ENCODE peak calls at places on chromosomes 1 and 21, in six cellular contexts. P, U, W, R, N and Z are unnamed samples.

GRCh38 chr1:226868726-226869125 is 1.7 kb upstream of the PSEN2 start:
- DNase-seq in P (no peak), N (no peak), R (no peak), U (no peak), W (no peak), Z (no peak)

GRCh38 chr1:239155466-239155865 is 230.9 kb upstream of the CHRM3 start:
- DNase-seq in P (no peak), W (no peak), U (no peak), N (no peak), R (no peak), Z (no peak)

GRCh38 chr21:41557884-41558283 is 49.9 kb upstream of the TMPRSS2 start:
- DNase-seq in R (no peak), N (no peak), U (no peak), P (no peak), W (no peak), Z (no peak)

GRCh38 chr1:236416165-236416564 is 22.1 kb downstream of the EDARADD start:
- DNase-seq in R (peak), W (no peak), U (no peak), P (no peak), N (peak), Z (no peak)

GRCh38 chr21:44331650-44332306 is 7.4 kb downstream of the CFAP410 start:
- DNase-seq in U (peak), W (no peak), P (no peak), R (no peak), N (peak), Z (no peak)

GRCh38 chr1:198725090-198725489 is 86.2 kb downstream of the PTPRC start:
- DNase-seq in W (no peak), R (no peak), P (no peak), N (no peak), U (peak), Z (no peak)

GRCh38 chr1:22618056-22618455 is 18.4 kb upstream of the C1QA start:
- DNase-seq in U (no peak), W (no peak), P (no peak), R (no peak), N (no peak), Z (no peak)

GRCh38 chr1:26537951-26538352 is 8.4 kb downstream of the RPS6KA1 start:
- DNase-seq in N (peak), P (no peak), W (no peak), U (peak), R (peak), Z (peak)

GRCh38 chr1:211378844-211379243 is 52.2 kb downstream of the TRAF5 start:
- DNase-seq in P (peak), R (peak), U (peak), W (no peak), N (peak), Z (no peak)

GRCh38 chr1:109490934-109491302 is 3.0 kb upstream of the CYB561D1 start:
- DNase-seq in N (no peak), P (no peak), U (no peak), R (no peak), W (no peak), Z (no peak)

GRCh38 chr1:27360159-27361043 is 6.4 kb downstream of the MAP3K6 start:
- DNase-seq in N (no peak), P (no peak), W (no peak), U (no peak), R (peak), Z (peak)

GRCh38 chr1:112358798-112359408 is 37.1 kb upstream of the CTTNBP2NL start:
- DNase-seq in R (peak), P (peak), N (peak), W (no peak), U (peak), Z (peak)

GRCh38 chr1:175933801-175934200 is 190.4 kb upstream of the TNR start:
- DNase-seq in N (peak), P (no peak), W (no peak), R (peak), U (peak), Z (no peak)

GRCh38 chr1:209850342-209850979 is 22.7 kb downstream of the UTP25 start:
- DNase-seq in W (no peak), P (peak), N (peak), U (peak), R (peak), Z (peak)

GRCh38 chr1:11858968-11859871 is 475 bp upstream of the NPPB start:
- DNase-seq in P (peak), R (peak), N (peak), W (peak), U (peak), Z (peak)

GRCh38 chr1:235588916-235589515 is 60.6 kb downstream of the GNG4 start:
- DNase-seq in N (peak), P (no peak), U (peak), W (peak), R (peak), Z (no peak)

GRCh38 chr1:100261686-100262085 is 4.3 kb upstream of the RTCA start:
- DNase-seq in U (no peak), R (no peak), W (no peak), P (no peak), N (no peak), Z (no peak)
- H3K4ac ChIP-seq in U (no peak), R (no peak), W (no peak), P (no peak), N (no peak), Z (no peak)

GRCh38 chr1:220824031-220824989 is 37.6 kb downstream of the MTARC1 start:
- DNase-seq in U (peak), P (no peak), N (peak), W (no peak), R (peak), Z (no peak)

GRCh38 chr1:220818421-220819173 is 31.9 kb downstream of the MTARC1 start:
- DNase-seq in N (peak), P (peak), W (no peak), U (peak), R (peak), Z (peak)

GRCh38 chr1:220815409-220815808 is 28.7 kb downstream of the MTARC1 start:
- DNase-seq in W (no peak), P (no peak), R (no peak), U (no peak), N (no peak), Z (no peak)

GRCh38 chr1:220817907-220818306 is 31.2 kb downstream of the MTARC1 start:
- DNase-seq in W (no peak), P (no peak), U (peak), R (no peak), N (peak), Z (no peak)

GRCh38 chr1:220819627-220820026 is 32.9 kb downstream of the MTARC1 start:
- DNase-seq in R (no peak), U (no peak), N (peak), W (no peak), P (no peak), Z (no peak)
- H3K4me2 ChIP-seq in R (no peak), U (peak), N (no peak), W (no peak), P (no peak), Z (no peak)

GRCh38 chr1:52602328-52603300 is at the start of gene GPX7:
- DNase-seq in P (peak), R (peak), U (peak), N (peak), W (no peak), Z (peak)
- H3K18ac ChIP-seq in P (peak), R (peak), U (peak), N (peak), W (peak), Z (peak)

DNA sequence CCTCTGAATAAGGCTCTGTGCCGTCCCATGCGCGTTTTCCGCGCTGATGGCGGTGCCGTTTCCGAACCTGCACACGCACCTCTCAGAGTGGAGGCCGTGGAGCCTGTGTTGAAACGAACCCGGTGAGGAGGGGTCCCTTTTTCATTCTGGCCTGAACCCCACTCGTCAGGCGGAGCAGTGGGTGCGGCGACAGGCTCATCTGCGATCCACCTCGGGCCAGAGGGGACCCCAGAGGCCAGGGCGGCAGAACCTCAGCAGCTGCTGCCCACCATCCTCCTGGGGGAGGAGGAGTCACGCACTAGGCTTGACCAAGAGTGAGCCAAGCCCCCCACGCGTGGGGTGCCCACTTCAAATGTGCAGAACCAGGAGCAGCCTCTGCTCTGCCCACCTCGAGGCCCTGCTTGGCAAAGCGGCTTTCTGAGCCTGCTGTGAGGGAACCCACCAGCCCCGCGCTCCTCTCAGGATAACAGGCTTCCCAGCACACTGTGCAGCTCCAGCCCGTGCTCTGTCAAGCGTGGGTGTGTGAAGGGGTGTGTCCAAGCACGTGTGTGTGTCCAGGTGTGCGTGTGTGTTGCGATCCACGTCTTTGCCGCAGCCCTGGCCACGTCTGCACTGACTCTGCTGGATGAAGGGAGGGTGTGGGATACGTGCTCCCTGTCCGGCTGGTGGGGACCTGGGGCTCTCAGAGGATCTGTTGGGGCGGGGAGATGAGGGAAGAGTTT is 6.8 kb downstream of the PRDM16 start:
- DNase-seq in R (no peak), N (no peak), P (no peak), U (no peak), W (no peak), Z (no peak)
- H3K4ac ChIP-seq in R (no peak), N (no peak), P (no peak), U (no peak), W (peak), Z (no peak)

GRCh38 chr1:19651141-19651737 is 7.1 kb downstream of the NBL1 start:
- DNase-seq in U (peak), P (peak), N (peak), W (no peak), R (peak), Z (peak)
- H3K4me2 ChIP-seq in U (no peak), P (no peak), N (peak), W (no peak), R (no peak), Z (no peak)

GRCh38 chr1:147721711-147722110 is 38.7 kb downstream of the GJA5 start:
- DNase-seq in R (peak), W (no peak), P (peak), U (no peak), N (peak), Z (no peak)
- H3K18ac ChIP-seq in R (no peak), W (no peak), P (no peak), U (no peak), N (no peak), Z (no peak)